ENCODE peak calls at places on chromosomes 3 and 15, in eight cellular contexts. K is sigmoid colon; X is cardiac muscle cell; F is neuronal stem cell; R is PC-9; O is body of pancreas; U is CD4-positive, CD25-positive, alpha-beta regulatory T cell; V is neural progenitor cell. J is an unnamed sample.

GRCh38 chr15:40776537-40777141 is 6.9 kb downstream of the C15orf62 start:
- DNase-seq in V (no peak), R (peak), U (peak), X (no peak), F (no peak), K (no peak), O (peak), J (peak)

GRCh38 chr3:194536883-194537637 is 50.3 kb upstream of the ATP13A3 start:
- DNase-seq in K (peak), R (peak), O (peak), U (no peak), F (no peak), X (no peak), V (no peak), J (no peak)

GRCh38 chr3:125165189-125165947 is 47.2 kb downstream of the SLC12A8 start:
- DNase-seq in U (no peak), R (no peak), F (no peak), V (peak), O (no peak), K (no peak), X (peak), J (no peak)

GRCh38 chr3:194680888-194681615 is 4.6 kb upstream of the FAM43A start:
- DNase-seq in U (no peak), O (no peak), X (no peak), K (no peak), R (no peak), V (no peak), F (no peak), J (no peak)

GRCh38 chr3:161356287-161356686 is 15.0 kb downstream of the SPTSSB start:
- DNase-seq in O (no peak), X (no peak), V (no peak), R (no peak), U (no peak), F (no peak), K (no peak), J (no peak)

GRCh38 chr3:192444791-192445106 is 282.6 kb downstream of the FGF12 start:
- DNase-seq in R (no peak), X (no peak), O (no peak), U (no peak), V (no peak), F (no peak), K (no peak), J (no peak)

GRCh38 chr3:109050591-109051167 is 67.3 kb downstream of the MORC1 start:
- DNase-seq in F (no peak), X (peak), K (no peak), O (peak), U (peak), R (peak), V (peak), J (no peak)

GRCh38 chr3:175343946-175344345 is 484.8 kb downstream of the NAALADL2 start:
- DNase-seq in K (no peak), U (no peak), X (no peak), O (no peak), R (no peak), F (no peak), V (no peak), J (no peak)

GRCh38 chr3:119236756-119237155 is 3.9 kb downstream of the B4GALT4 start:
- DNase-seq in V (no peak), R (no peak), K (no peak), O (no peak), X (no peak), U (no peak), F (no peak), J (no peak)

GRCh38 chr3:127785711-127786265 is 36.5 kb downstream of the MGLL start:
- DNase-seq in O (no peak), R (no peak), U (no peak), X (no peak), F (no peak), V (no peak), K (peak), J (no peak)

GRCh38 chr3:129855454-129856419 is 37.8 kb downstream of the TMCC1 start:
- DNase-seq in X (no peak), R (peak), K (no peak), F (no peak), U (peak), V (no peak), O (no peak), J (no peak)

GRCh38 chr3:66962624-66963023 is 35.5 kb upstream of the KBTBD8 start:
- DNase-seq in X (no peak), V (no peak), F (no peak), U (no peak), K (no peak), R (no peak), O (no peak), J (no peak)

DNA sequence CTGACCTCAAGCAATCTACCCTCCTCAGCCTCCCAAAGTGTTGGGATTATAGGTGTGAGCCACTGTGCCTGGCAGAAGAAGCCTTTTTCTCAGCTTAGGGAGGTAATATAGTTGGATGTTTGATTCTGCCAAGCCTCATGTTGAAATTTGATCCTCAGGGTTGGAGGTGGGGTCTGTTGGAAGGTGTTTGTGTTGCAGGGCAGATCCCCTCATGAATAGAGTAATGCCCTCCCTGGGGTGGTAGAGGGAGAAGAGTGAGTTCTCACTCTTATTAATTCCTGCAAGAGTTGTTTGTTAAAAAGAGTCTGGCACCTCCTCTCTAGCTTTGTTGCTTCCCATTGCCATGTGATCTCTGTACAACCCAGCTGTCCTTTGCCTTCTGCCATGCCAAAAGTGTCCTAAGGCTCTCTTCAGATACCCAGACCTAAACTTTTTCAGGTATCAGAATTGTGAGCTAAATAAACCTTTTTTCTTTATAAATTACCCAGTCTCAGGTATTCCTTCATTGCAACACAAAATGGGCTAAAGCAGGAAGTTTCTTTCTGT is 16.4 kb downstream of the NECTIN3 start:
- DNase-seq in U (no peak), O (no peak), F (no peak), R (no peak), X (no peak), K (no peak), V (peak), J (no peak)
- H3K27ac ChIP-seq in U (no peak), O (no peak), F (peak), R (no peak), X (no peak), K (peak), V (peak), J (no peak)

GRCh38 chr3:185152433-185153169 is at the start of gene C3orf70:
- DNase-seq in U (peak), R (peak), X (peak), K (peak), F (peak), O (peak), V (peak), J (peak)

GRCh38 chr3:185155678-185156077 is 2.8 kb upstream of the C3orf70 start:
- DNase-seq in U (no peak), V (no peak), O (no peak), X (no peak), F (no peak), K (no peak), R (no peak), J (no peak)

GRCh38 chr3:185153170-185153733 is 392 bp upstream of the C3orf70 start:
- DNase-seq in K (no peak), X (no peak), V (peak), F (peak), R (no peak), O (no peak), U (peak), J (no peak)

GRCh38 chr3:185151959-185152432 is 864 bp downstream of the C3orf70 start:
- DNase-seq in O (peak), X (no peak), R (no peak), U (no peak), V (no peak), K (peak), F (no peak), J (no peak)

GRCh38 chr3:185153861-185154629 is 1.2 kb upstream of the C3orf70 start:
- DNase-seq in V (peak), R (no peak), X (no peak), F (no peak), K (no peak), O (no peak), U (no peak), J (no peak)
- H3K4me3 ChIP-seq in V (peak), R (no peak), X (no peak), F (no peak), K (peak), O (no peak), U (no peak), J (no peak)

GRCh38 chr3:123694377-123695147 is 109.7 kb upstream of the HACD2 start:
- DNase-seq in R (no peak), U (no peak), X (no peak), O (no peak), V (no peak), K (no peak), F (no peak), J (no peak)

GRCh38 chr3:123695731-123696640 is 111.1 kb upstream of the HACD2 start:
- DNase-seq in R (no peak), U (no peak), F (no peak), V (no peak), K (no peak), X (no peak), O (no peak), J (no peak)

GRCh38 chr3:123695152-123695551 is 110.3 kb upstream of the HACD2 start:
- DNase-seq in X (no peak), K (no peak), V (no peak), O (no peak), F (no peak), R (no peak), U (no peak), J (no peak)

GRCh38 chr3:123698813-123699212 is 114.0 kb upstream of the HACD2 start:
- DNase-seq in O (no peak), K (no peak), R (no peak), V (no peak), U (no peak), X (no peak), F (no peak), J (no peak)

DNA sequence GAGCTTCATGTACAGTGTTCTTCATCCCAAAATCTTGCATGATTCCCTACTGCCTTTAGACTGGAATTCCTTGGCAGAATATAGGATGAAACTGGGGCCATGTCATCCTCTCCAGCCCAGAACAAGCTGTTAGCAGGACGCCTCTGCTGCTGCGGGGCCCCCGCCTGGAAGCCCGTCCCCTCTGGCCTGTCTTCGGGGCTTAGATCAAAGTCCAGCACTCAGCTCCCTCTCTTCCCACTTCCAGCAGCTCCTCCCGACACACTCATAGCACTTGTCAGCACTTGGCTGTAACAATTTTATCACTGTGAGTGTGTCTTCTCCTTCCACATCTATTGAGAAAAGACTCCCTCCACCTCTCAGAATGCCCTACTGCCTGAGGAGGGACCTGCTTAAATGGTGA is 111.9 kb upstream of the HACD2 start:
- DNase-seq in F (no peak), R (no peak), X (peak), U (no peak), K (no peak), O (no peak), V (no peak), J (no peak)
- H3K27ac ChIP-seq in F (no peak), R (no peak), X (no peak), U (no peak), K (peak), O (no peak), V (no peak), J (no peak)

GRCh38 chr3:37245003-37245402 is 70.6 kb upstream of the LRRFIP2 start:
- DNase-seq in V (no peak), O (no peak), R (no peak), F (no peak), U (no peak), K (no peak), X (no peak), J (no peak)
- H3K4me3 ChIP-seq in V (peak), O (no peak), R (peak), F (peak), U (peak), K (no peak), X (peak), J (no peak)

GRCh38 chr3:174330303-174330702 is 528.8 kb upstream of the NAALADL2 start:
- DNase-seq in U (no peak), F (no peak), R (peak), K (no peak), V (no peak), X (no peak), O (no peak), J (no peak)
- H3K27ac ChIP-seq in U (no peak), F (no peak), R (no peak), K (no peak), V (no peak), X (no peak), O (no peak), J (no peak)

DNA sequence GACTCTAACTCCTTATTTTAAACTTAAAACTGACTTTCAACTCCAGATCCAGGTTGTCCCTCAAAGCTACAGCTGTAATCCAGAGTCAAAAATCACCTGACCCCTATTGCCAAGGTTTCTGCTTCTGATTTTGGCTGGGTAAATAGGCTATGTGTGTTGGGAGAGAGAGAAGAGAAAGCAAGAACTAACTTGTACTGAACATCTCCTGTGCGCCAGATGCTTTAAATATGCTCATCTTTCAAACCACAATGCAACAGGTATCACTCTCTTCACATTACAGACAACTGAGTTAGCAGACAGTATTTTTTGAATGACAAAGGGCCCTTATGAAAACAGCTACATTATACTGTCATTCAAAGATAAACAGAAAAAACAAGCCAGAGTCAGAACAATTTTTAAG is 7.0 kb downstream of the WWTR1 start:
- DNase-seq in K (no peak), U (no peak), F (no peak), V (no peak), R (no peak), X (no peak), O (no peak), J (no peak)
- H3K4me3 ChIP-seq in K (no peak), U (no peak), F (no peak), V (no peak), R (no peak), X (no peak), O (no peak), J (no peak)